ENCODE peak calls at places on chromosomes 1 and 21, in eight cellular contexts. Q is suprapubic skin, A is SK-N-MC, J is stomach, H is GM23338, B is sigmoid colon, X is breast epithelium, K is endothelial cell of umbilical vein. R is an unnamed sample.

GRCh38 chr21:33259995-33260394 is 6.2 kb upstream of the IL10RB start:
- DNase-seq in Q (no peak), A (no peak), J (no peak), H (no peak), B (no peak), X (no peak), K (no peak), R (peak)

GRCh38 chr1:59952065-59952464 is 25.5 kb upstream of the CYP2J2 start:
- DNase-seq in Q (no peak), A (no peak), J (no peak), H (no peak), B (no peak), X (no peak), K (no peak), R (no peak)

GRCh38 chr1:85330206-85330605 is 53.8 kb upstream of the BCL10 start:
- DNase-seq in Q (no peak), A (no peak), J (no peak), H (peak), B (no peak), X (no peak), K (peak), R (no peak)

GRCh38 chr21:31099122-31099521 is 60.8 kb upstream of the KRTAP19-8 start:
- DNase-seq in Q (no peak), A (no peak), J (no peak), H (no peak), B (no peak), X (no peak), K (no peak), R (no peak)

GRCh38 chr1:111754964-111755320 is 759 bp upstream of the DDX20 start:
- DNase-seq in Q (no peak), A (peak), J (peak), H (peak), B (no peak), X (no peak), K (no peak), R (peak)

GRCh38 chr1:171432473-171432872 is 52.9 kb upstream of the PRRC2C start:
- DNase-seq in Q (no peak), A (no peak), J (no peak), H (no peak), B (no peak), X (no peak), K (no peak), R (no peak)

GRCh38 chr1:110677016-110677415 is 2.3 kb upstream of the KCNA3 start:
- DNase-seq in Q (no peak), A (no peak), J (no peak), H (no peak), B (no peak), X (no peak), K (no peak), R (no peak)

GRCh38 chr1:30451532-30452125 is 271.8 kb downstream of the MATN1 start:
- DNase-seq in Q (peak), A (no peak), J (no peak), H (no peak), B (peak), X (no peak), K (no peak), R (no peak)

GRCh38 chr1:10508511-10508951 is 33.8 kb downstream of the PEX14 start:
- DNase-seq in Q (no peak), A (no peak), J (no peak), H (peak), B (peak), X (no peak), K (no peak), R (no peak)

GRCh38 chr21:30613836-30614235 is at the start of gene KRTAP6-1:
- DNase-seq in Q (no peak), A (no peak), J (no peak), H (no peak), B (no peak), X (no peak), K (no peak), R (no peak)

GRCh38 chr1:18922319-18922726 is 20.0 kb upstream of the ALDH4A1 start:
- DNase-seq in Q (no peak), A (no peak), J (peak), H (no peak), B (peak), X (peak), K (peak), R (no peak)

GRCh38 chr1:228236744-228237143 is 28.9 kb downstream of the OBSCN start:
- DNase-seq in Q (no peak), A (no peak), J (peak), H (peak), B (no peak), X (no peak), K (peak), R (no peak)

GRCh38 chr1:21938791-21939538 is 1.9 kb upstream of the HSPG2 start:
- DNase-seq in Q (no peak), A (no peak), J (no peak), H (no peak), B (peak), X (no peak), K (peak), R (no peak)

GRCh38 chr1:21937372-21938121 is 437 bp upstream of the HSPG2 start:
- DNase-seq in Q (no peak), A (peak), J (peak), H (peak), B (peak), X (peak), K (peak), R (peak)

GRCh38 chr1:21941370-21941769 is 4.3 kb upstream of the HSPG2 start:
- DNase-seq in Q (no peak), A (no peak), J (no peak), H (no peak), B (no peak), X (no peak), K (no peak), R (no peak)

GRCh38 chr1:21940492-21940891 is 3.4 kb upstream of the HSPG2 start:
- DNase-seq in Q (no peak), A (no peak), J (no peak), H (no peak), B (no peak), X (no peak), K (no peak), R (no peak)

GRCh38 chr1:21939650-21940374 is 2.7 kb upstream of the HSPG2 start:
- DNase-seq in Q (peak), A (no peak), J (peak), H (no peak), B (peak), X (peak), K (peak), R (peak)
- H3K27ac ChIP-seq in Q (peak), A (no peak), J (peak), H (no peak), B (peak), X (peak), K (peak), R (peak)

GRCh38 chr21:46092026-46092764 is 5.7 kb upstream of the COL6A2 start:
- DNase-seq in Q (no peak), A (no peak), J (peak), H (no peak), B (peak), X (no peak), K (no peak), R (no peak)
- TF ChIP-seq POLR2AphosphoS5 in Q (peak), A (no peak), J (peak), H (no peak), B (peak), X (peak), K (no peak), R (no peak)

GRCh38 chr1:180157576-180158057 is 2.9 kb downstream of the QSOX1 start:
- DNase-seq in Q (no peak), A (no peak), J (peak), H (peak), B (no peak), X (peak), K (peak), R (no peak)
- H3K27ac ChIP-seq in Q (no peak), A (no peak), J (peak), H (no peak), B (no peak), X (peak), K (no peak), R (peak)

GRCh38 chr1:28247603-28248272 is 11.6 kb upstream of the SESN2 start:
- DNase-seq in Q (no peak), A (no peak), J (no peak), H (no peak), B (no peak), X (no peak), K (no peak), R (no peak)

GRCh38 chr1:28243685-28244439 is 7.9 kb downstream of the ATP5IF1 start:
- DNase-seq in Q (no peak), A (no peak), J (no peak), H (no peak), B (no peak), X (no peak), K (peak), R (no peak)

GRCh38 chr1:28248273-28249012 is 10.9 kb upstream of the SESN2 start:
- DNase-seq in Q (peak), A (peak), J (peak), H (peak), B (peak), X (peak), K (peak), R (peak)

GRCh38 chr1:28244549-28245251 is 8.8 kb downstream of the ATP5IF1 start:
- DNase-seq in Q (no peak), A (no peak), J (no peak), H (no peak), B (no peak), X (no peak), K (no peak), R (no peak)

DNA sequence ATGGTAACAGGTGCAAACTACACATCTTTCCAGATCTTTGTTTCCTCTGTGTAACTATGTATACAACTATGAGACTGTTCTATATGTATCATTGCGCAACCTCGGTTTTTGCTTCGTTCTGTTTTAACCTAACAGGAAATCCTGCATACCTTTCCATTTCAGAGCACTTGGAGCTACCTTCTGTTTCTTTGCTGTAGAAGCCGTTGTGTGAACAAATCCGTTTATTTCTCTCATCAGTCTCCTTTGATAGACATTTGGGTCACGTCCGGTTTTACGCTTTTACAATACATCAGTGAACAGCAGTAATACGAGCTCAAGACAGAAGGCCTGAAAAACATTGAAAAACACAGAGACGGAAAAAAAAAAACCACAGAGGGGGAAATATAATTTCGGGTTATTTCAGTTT is 10.5 kb downstream of the ATP5IF1 start:
- DNase-seq in Q (no peak), A (no peak), J (no peak), H (peak), B (no peak), X (no peak), K (peak), R (peak)
- TF ChIP-seq POLR2AphosphoS5 in Q (no peak), A (no peak), J (no peak), H (no peak), B (no peak), X (no peak), K (no peak), R (no peak)

GRCh38 chr21:35284199-35284598 is 235.1 kb upstream of the RUNX1 start:
- DNase-seq in Q (no peak), A (no peak), J (no peak), H (no peak), B (no peak), X (no peak), K (no peak), R (no peak)

GRCh38 chr21:35282944-35283343 is 233.8 kb upstream of the RUNX1 start:
- DNase-seq in Q (no peak), A (no peak), J (no peak), H (no peak), B (no peak), X (no peak), K (no peak), R (no peak)

GRCh38 chr21:35291034-35291433 is 241.9 kb upstream of the RUNX1 start:
- DNase-seq in Q (no peak), A (no peak), J (no peak), H (no peak), B (no peak), X (no peak), K (no peak), R (no peak)

GRCh38 chr21:35291963-35292627 is 243.0 kb upstream of the RUNX1 start:
- DNase-seq in Q (no peak), A (no peak), J (no peak), H (no peak), B (no peak), X (no peak), K (no peak), R (no peak)

GRCh38 chr21:35288238-35288637 is 239.1 kb upstream of the RUNX1 start:
- DNase-seq in Q (no peak), A (no peak), J (no peak), H (no peak), B (no peak), X (no peak), K (no peak), R (no peak)
- H3K27ac ChIP-seq in Q (no peak), A (no peak), J (no peak), H (no peak), B (no peak), X (no peak), K (no peak), R (no peak)

GRCh38 chr1:26848947-26849774 is 13.8 kb upstream of the SFN start:
- DNase-seq in Q (no peak), A (no peak), J (peak), H (no peak), B (no peak), X (no peak), K (peak), R (no peak)
- TF ChIP-seq POLR2AphosphoS5 in Q (no peak), A (no peak), J (no peak), H (no peak), B (no peak), X (no peak), K (no peak), R (no peak)

DNA sequence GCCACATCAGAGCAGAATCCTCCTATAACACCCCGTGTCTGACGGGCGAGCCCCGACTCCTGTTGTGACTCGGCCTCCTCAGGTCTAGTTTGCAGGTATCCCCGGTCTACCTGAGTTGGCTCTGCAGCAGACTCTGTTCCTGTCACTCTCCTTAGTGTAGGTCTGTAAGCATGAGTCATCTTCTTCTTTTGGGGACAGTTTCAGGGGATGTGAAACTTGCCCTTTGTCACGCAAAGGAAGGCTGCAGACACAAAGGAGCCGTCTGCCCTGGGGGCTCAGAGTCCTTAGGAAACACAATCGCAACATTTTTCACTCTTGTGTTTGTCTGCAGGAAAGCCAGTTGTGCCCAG is 183.2 kb downstream of the RUNX1 start:
- DNase-seq in Q (no peak), A (no peak), J (no peak), H (peak), B (no peak), X (no peak), K (no peak), R (peak)
- H3K27ac ChIP-seq in Q (no peak), A (no peak), J (no peak), H (no peak), B (no peak), X (no peak), K (no peak), R (peak)

DNA sequence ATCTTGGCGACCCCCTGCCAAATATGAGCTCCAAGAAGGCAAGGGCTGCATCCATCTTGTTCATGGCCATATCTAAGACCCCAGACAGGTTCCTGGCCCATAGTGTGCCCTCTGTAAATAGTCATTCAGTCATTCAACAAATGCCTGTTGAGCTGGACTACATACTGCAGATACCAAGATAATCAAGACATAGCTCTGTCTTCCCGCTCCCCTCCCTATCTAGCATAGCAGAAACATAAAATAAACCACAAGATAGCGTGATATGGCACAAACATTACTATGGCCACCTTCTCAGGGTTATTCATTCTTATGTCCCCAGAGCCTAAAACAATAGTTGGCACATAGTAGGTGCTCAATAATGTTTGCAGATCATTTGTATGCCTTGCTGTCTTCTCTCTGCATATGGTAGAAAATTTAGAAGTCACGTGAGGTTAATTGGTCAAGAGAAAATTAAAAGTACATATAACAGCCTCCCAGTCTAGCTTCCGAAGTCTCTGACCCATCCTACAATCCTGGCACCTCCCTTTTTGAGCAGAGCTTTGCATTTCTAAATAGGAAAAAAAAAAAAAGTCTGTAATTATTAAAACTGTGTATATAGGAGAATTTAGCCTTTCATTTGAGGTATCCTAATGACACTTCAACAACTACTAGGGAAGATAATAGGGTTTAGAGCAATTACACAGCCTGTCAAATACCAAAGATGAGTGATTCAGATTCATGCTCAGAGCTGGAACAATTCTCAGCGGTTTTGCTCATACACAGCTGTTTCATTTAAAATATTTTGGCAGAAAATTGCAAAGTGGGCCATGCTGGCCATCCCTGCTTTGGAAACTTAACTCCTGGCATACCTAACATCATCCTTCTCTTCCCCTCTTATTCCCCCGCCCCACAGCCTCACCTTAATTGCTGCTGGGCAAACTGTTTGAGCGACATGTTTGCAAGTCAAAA is 219.0 kb downstream of the KAZN start:
- DNase-seq in Q (no peak), A (no peak), J (no peak), H (no peak), B (no peak), X (no peak), K (no peak), R (no peak)
- TF ChIP-seq POLR2AphosphoS5 in Q (no peak), A (no peak), J (no peak), H (no peak), B (no peak), X (no peak), K (no peak), R (no peak)

DNA sequence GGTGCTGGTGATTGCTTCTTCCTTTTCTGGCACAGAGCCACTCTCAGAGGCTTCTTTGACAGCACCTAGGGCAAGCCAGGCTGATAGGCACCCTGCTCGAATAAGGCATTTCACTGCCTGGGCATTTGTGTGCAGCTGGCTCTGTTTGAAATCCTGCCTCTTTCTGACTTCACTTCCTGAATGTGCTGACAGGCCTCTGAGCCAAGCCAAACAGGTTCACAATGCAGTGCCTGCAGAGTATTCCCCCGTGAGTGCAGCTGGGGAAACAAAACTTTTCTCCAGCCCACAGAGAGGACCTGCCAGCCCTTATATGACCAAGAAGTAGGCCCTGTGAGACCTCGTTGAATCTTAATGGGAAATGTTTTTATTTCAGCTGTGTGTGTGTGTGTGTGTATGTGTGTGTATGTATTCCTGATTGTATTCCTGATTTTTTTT is 10.4 kb downstream of the JUN start:
- DNase-seq in Q (no peak), A (no peak), J (peak), H (no peak), B (peak), X (peak), K (peak), R (no peak)
- H3K27ac ChIP-seq in Q (peak), A (no peak), J (peak), H (no peak), B (peak), X (peak), K (peak), R (no peak)